ENCODE peak calls at places on chromosomes 6 and 20, in nine cellular contexts. A is HCT116, J is K562, N is WTC11, F is HepG2, W is GM12878, R is A549, Y is endothelial cell of umbilical vein, T is SK-N-SH. H is an unnamed sample.

GRCh38 chr6:137339929-137340559 is 120.9 kb upstream of the IFNGR1 start:
- DNase-seq in W (no peak), J (no peak), R (no peak), F (no peak), Y (no peak), T (no peak), A (no peak), N (no peak), H (no peak)

GRCh38 chr20:59518881-59519706 is 85.2 kb upstream of the PHACTR3 start:
- DNase-seq in Y (peak; percentile 46), T (peak; percentile 73), J (peak; percentile 57), R (peak; percentile 65), W (no peak), A (peak; percentile 51), F (peak; percentile 73), N (peak; percentile 54), H (peak; percentile 69)

GRCh38 chr6:53679446-53679933 is 13.9 kb upstream of the KLHL31 start:
- DNase-seq in T (peak; percentile 23), J (peak; percentile 20), Y (peak; percentile 33), F (peak; percentile 62), R (peak; percentile 60), N (peak; percentile 15), A (peak; percentile 60), W (no peak), H (peak; percentile 28)

GRCh38 chr6:77403424-77403823 is 59.9 kb downstream of the HTR1B start:
- DNase-seq in J (no peak), Y (no peak), R (peak; percentile 2), T (no peak), N (no peak), W (no peak), F (no peak), A (peak; percentile 3), H (no peak)

GRCh38 chr20:40980828-40981310 is 47.8 kb upstream of the TOP1 start:
- DNase-seq in Y (no peak), W (no peak), R (no peak), T (no peak), N (no peak), J (no peak), F (no peak), A (no peak), H (no peak)

GRCh38 chr6:69349776-69350175 is 447.0 kb downstream of the LMBRD1 start:
- DNase-seq in N (no peak), F (no peak), T (no peak), Y (no peak), W (no peak), J (no peak), R (no peak), A (no peak), H (peak; percentile 9)

GRCh38 chr20:10558635-10559187 is 115.1 kb downstream of the JAG1 start:
- DNase-seq in R (peak; percentile 44), A (no peak), W (peak; percentile 84), F (no peak), T (no peak), N (no peak), J (no peak), Y (no peak), H (no peak)

GRCh38 chr6:105993341-105993740 is 92.8 kb upstream of the PRDM1 start:
- DNase-seq in N (peak; percentile 31), R (no peak), Y (peak; percentile 3), F (no peak), J (no peak), A (no peak), T (no peak), W (no peak), H (no peak)

GRCh38 chr6:37168163-37168758 is 1.7 kb upstream of the PIM1 start:
- DNase-seq in Y (no peak), F (no peak), N (no peak), T (no peak), R (no peak), W (no peak), J (no peak), A (no peak), H (no peak)

GRCh38 chr6:43200541-43200940 is 18.5 kb downstream of the CUL9 start:
- DNase-seq in A (no peak), J (no peak), F (no peak), R (no peak), T (no peak), Y (no peak), W (no peak), N (no peak), H (no peak)

GRCh38 chr6:71254323-71254722 is 34.3 kb upstream of the OGFRL1 start:
- DNase-seq in T (peak; percentile 76), J (no peak), A (no peak), F (no peak), R (no peak), W (no peak), Y (no peak), N (no peak), H (no peak)

GRCh38 chr6:124961784-124962611 is at the start of gene RNF217:
- DNase-seq in J (peak; percentile 86), W (no peak), R (peak; percentile 68), A (no peak), Y (peak; percentile 75), F (no peak), N (peak; percentile 51), T (peak; percentile 34), H (no peak)

GRCh38 chr20:36823126-36823525 is 49.6 kb upstream of the DSN1 start:
- DNase-seq in W (no peak), N (no peak), Y (no peak), F (no peak), A (no peak), J (no peak), R (no peak), T (no peak), H (no peak)

GRCh38 chr6:24935753-24936152 is at the start of gene RIPOR2:
- DNase-seq in Y (no peak), T (no peak), J (no peak), A (no peak), N (peak; percentile 62), W (no peak), R (peak; percentile 3), F (no peak), H (peak; percentile 64)

GRCh38 chr20:3929713-3930060 is 40.5 kb downstream of the PANK2 start:
- DNase-seq in A (no peak), F (no peak), R (no peak), N (no peak), J (no peak), Y (no peak), T (no peak), W (no peak), H (no peak)

GRCh38 chr6:30645989-30646388 is 944 bp upstream of the C6orf136 start:
- DNase-seq in Y (no peak), W (no peak), J (no peak), N (no peak), A (no peak), T (no peak), F (no peak), R (no peak), H (no peak)
- TF ChIP-seq MAX in Y (no peak), W (no peak), J (no peak), N (no peak), A (no peak), T (no peak), F (no peak), R (no peak), H (no peak)

GRCh38 chr6:149324428-149324827 is 6.9 kb downstream of the TAB2 start:
- DNase-seq in T (no peak), J (no peak), F (no peak), N (no peak), W (no peak), A (no peak), R (no peak), Y (no peak), H (no peak)

GRCh38 chr6:149328083-149328482 is 10.6 kb downstream of the TAB2 start:
- DNase-seq in Y (no peak), T (no peak), R (no peak), J (no peak), F (no peak), N (no peak), A (no peak), W (no peak), H (no peak)

GRCh38 chr6:149323925-149324324 is 6.4 kb downstream of the TAB2 start:
- DNase-seq in T (no peak), N (no peak), J (no peak), R (no peak), W (no peak), A (no peak), Y (no peak), F (no peak), H (no peak)

GRCh38 chr6:149323353-149323752 is 5.8 kb downstream of the TAB2 start:
- DNase-seq in W (no peak), R (no peak), Y (no peak), T (no peak), N (no peak), A (no peak), F (no peak), J (no peak), H (no peak)

DNA sequence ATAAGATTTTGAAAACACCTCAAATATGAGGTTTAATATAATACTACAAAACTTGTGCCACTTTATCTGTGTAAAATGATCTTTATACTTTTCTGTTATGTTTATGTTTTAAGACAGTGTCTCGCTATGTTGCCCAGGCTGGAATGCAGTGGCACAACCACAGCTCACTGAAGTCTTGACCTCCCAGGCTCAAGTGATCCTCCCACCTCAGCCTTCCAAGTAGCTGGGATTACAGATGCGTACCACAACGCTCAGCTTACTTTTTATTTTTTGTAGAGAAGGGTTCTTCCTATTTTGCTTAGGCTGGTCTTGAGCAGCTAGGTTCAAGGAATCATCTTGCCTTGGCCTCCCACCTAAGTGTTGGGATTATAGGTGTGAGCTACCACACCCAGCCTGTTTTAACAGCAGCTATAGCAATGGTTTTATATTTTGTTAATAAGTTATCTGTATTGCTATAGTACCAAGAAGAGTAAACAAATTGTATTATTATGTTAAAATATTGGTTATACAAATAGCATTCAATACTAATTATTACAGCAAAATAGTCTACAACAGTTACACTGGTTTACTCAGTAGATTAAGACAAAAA is 8.2 kb downstream of the TAB2 start:
- DNase-seq in W (no peak), N (no peak), R (no peak), A (no peak), T (no peak), J (no peak), Y (no peak), F (no peak), H (no peak)
- TF ChIP-seq MAX in W (no peak), N (no peak), R (no peak), A (no peak), T (no peak), J (no peak), Y (no peak), F (no peak), H (no peak)

DNA sequence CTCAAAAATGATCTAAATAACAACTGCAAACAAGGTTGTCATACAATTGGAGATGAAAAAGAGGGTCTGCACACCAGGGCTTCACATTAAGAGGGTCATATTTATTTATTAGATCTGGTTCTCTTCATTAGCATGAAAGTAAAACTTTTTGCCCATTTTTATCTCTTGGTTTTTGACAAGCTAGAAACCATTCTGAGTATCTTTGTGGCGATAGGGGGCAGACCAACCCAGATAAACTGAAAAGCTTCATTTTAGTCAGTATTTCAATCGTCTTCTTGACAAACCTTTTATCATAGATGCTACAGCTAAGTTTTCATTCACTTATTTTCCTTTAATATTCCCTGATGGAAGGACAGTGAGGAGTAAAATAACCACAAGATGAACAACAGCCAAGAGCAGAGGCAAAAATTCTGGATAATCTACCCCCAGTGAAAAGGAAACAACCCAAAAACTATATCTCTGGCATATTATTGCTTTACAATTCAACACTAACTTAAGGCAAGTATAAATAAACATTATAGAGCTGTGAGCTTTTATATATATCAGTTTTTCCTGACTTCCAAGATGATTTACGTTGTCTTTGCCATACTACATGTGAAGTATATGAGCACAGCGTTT is 45.2 kb downstream of the THEMIS start:
- DNase-seq in J (no peak), Y (peak; percentile 61), F (peak; percentile 24), W (no peak), R (peak; percentile 20), T (no peak), N (peak; percentile 11), A (no peak), H (peak; percentile 7)
- TF ChIP-seq MAX in J (no peak), Y (no peak), F (no peak), W (no peak), R (no peak), T (no peak), N (no peak), A (no peak), H (no peak)

GRCh38 chr6:47525330-47526057 is 47.9 kb downstream of the CD2AP start:
- DNase-seq in A (no peak), F (no peak), N (no peak), J (no peak), R (no peak), T (no peak), W (no peak), Y (peak; percentile 46), H (no peak)
- TF ChIP-seq MAX in A (no peak), F (no peak), N (no peak), J (no peak), R (no peak), T (no peak), W (no peak), Y (no peak), H (no peak)

H was measured in NB4.